ENCODE peak calls at places on chromosomes 1 and 21, in eight cellular contexts. I, K, V, Q, L, H, S and J are unnamed samples.

GRCh38 chr1:221987860-221988520 is 246.1 kb upstream of the DUSP10 start:
- DNase-seq in I (no peak), K (peak; percentile 90), V (no peak), Q (no peak), L (no peak), H (peak; percentile 62), S (no peak), J (peak; percentile 74)

GRCh38 chr21:25175938-25176337 is 431.3 kb downstream of the MRPL39 start:
- DNase-seq in I (no peak), K (no peak), V (no peak), Q (no peak), L (no peak), H (no peak), S (no peak), J (no peak)

GRCh38 chr1:234260578-234260977 is 112.7 kb upstream of the COA6 start:
- DNase-seq in I (no peak), K (peak; percentile 26), V (no peak), Q (no peak), L (no peak), H (no peak), S (no peak), J (no peak)

GRCh38 chr1:234618726-234619049 is 8.7 kb upstream of the IRF2BP2 start:
- DNase-seq in I (no peak), K (no peak), V (no peak), Q (no peak), L (no peak), H (no peak), S (no peak), J (no peak)

GRCh38 chr1:154306151-154306550 is 14.7 kb upstream of the AQP10 start:
- DNase-seq in I (no peak), K (peak; percentile 63), V (no peak), Q (no peak), L (no peak), H (peak; percentile 86), S (no peak), J (peak; percentile 29)

GRCh38 chr1:37989381-37989930 is 366 bp downstream of the SF3A3 start:
- DNase-seq in I (no peak), K (peak; percentile 32), V (peak; percentile 23), Q (no peak), L (no peak), H (no peak), S (no peak), J (no peak)

GRCh38 chr1:15406911-15407559 is 2.7 kb upstream of the EFHD2 start:
- DNase-seq in I (peak; percentile 76), K (peak; percentile 87), V (no peak), Q (no peak), L (no peak), H (peak; percentile 90), S (peak; percentile 64), J (peak; percentile 89)

GRCh38 chr1:21703318-21703963 is 34.3 kb upstream of the RAP1GAP start:
- DNase-seq in I (no peak), K (peak; percentile 85), V (no peak), Q (no peak), L (no peak), H (peak; percentile 87), S (no peak), J (peak; percentile 89)

GRCh38 chr1:13699510-13699909 is 478 bp upstream of the PRDM2 start:
- DNase-seq in I (no peak), K (peak; percentile 10), V (no peak), Q (no peak), L (no peak), H (no peak), S (no peak), J (no peak)

GRCh38 chr1:165831146-165831545 is 3.7 kb downstream of the UCK2 start:
- DNase-seq in I (no peak), K (no peak), V (no peak), Q (no peak), L (no peak), H (no peak), S (no peak), J (no peak)
- H3K4me3 ChIP-seq in I (no peak overlapping the region), K (no peak overlapping the region), V (no peak overlapping the region), Q (no peak overlapping the region), L (no peak overlapping the region), H (no peak overlapping the region), S (no peak overlapping the region), J (no peak overlapping the region)

GRCh38 chr1:54768093-54768492 is 3.8 kb upstream of the PARS2 start:
- DNase-seq in I (no peak), K (no peak), V (no peak), Q (no peak), L (no peak), H (no peak), S (no peak), J (peak; percentile 26)
- TF ChIP-seq CTCF in I (no peak), K (peak; percentile 11), V (no peak), Q (no peak), L (no peak), H (no peak), S (no peak), J (no peak)

GRCh38 chr1:247079141-247079874 is 697 bp upstream of the ZNF670 start:
- DNase-seq in I (no peak), K (no peak), V (no peak), Q (no peak), L (no peak), H (no peak), S (no peak), J (no peak)
- H3K4me3 ChIP-seq in I (peak overlapping the region; percentile 85), K (peak overlapping the region; percentile 83), V (peak overlapping the region; percentile 91), Q (no peak overlapping the region), L (peak overlapping the region; percentile 87), H (peak overlapping the region; percentile 90), S (no peak overlapping the region), J (peak overlapping the region; percentile 82)

DNA sequence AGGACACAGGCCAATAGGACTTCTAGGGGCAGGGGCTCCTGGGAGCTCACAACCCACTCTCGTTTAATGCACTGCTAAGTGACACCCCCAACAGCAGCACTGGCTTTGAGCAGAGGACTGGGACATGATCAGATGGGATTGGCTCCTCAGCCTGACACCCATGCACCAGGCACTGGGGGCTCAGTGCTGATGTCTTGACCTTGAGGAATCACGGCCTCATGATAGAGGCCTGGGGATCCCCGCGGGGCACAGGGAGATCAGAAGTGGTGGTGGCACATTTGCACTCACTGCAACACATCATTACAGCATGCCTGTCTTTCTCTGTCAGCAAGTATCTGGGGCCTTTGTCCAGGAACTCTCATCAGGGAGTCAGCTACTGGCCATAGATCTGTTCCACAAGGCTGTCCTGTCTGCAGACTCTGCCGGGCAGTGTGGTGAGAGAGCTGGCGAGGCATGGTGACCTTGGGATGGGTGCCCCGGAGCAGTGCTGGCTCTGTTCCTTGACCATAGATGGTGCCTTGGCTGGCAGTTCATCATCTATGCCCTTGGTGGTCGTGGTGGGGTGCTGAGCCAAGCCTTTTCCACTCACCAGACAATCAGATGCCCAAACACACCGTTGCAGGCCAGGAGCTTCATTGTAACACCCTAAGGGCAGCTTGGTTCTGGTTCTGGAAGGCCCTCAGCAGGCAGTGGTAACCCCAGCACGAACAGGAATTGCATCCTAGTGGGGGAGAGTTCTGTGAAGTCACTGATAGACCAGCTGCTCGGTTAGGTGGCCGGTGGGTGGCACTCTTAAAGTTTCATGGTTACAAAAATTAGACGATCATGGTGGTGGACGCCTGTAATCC is 22.2 kb upstream of the PARP1 start:
- DNase-seq in I (no peak), K (no peak), V (no peak), Q (no peak), L (peak; percentile 50), H (no peak), S (no peak), J (no peak)
- TF ChIP-seq CTCF in I (no peak), K (no peak), V (no peak), Q (no peak), L (no peak), H (no peak), S (no peak), J (no peak)

GRCh38 chr1:150928286-150928685 is 2.1 kb downstream of the SETDB1 start:
- DNase-seq in I (no peak), K (no peak), V (no peak), Q (no peak), L (no peak), H (peak; percentile 68), S (no peak), J (peak; percentile 22)

GRCh38 chr1:150926094-150926741 is at the start of gene SETDB1:
- DNase-seq in I (peak; percentile 94), K (peak; percentile 88), V (peak; percentile 93), Q (peak; percentile 93), L (peak; percentile 96), H (peak; percentile 95), S (peak; percentile 95), J (peak; percentile 97)

GRCh38 chr1:150925080-150925479 is 1.1 kb upstream of the SETDB1 start:
- DNase-seq in I (no peak), K (no peak), V (no peak), Q (no peak), L (no peak), H (no peak), S (no peak), J (no peak)

GRCh38 chr1:150931773-150932172 is 5.6 kb downstream of the SETDB1 start:
- DNase-seq in I (no peak), K (peak; percentile 5), V (no peak), Q (no peak), L (no peak), H (peak; percentile 7), S (no peak), J (peak; percentile 36)

DNA sequence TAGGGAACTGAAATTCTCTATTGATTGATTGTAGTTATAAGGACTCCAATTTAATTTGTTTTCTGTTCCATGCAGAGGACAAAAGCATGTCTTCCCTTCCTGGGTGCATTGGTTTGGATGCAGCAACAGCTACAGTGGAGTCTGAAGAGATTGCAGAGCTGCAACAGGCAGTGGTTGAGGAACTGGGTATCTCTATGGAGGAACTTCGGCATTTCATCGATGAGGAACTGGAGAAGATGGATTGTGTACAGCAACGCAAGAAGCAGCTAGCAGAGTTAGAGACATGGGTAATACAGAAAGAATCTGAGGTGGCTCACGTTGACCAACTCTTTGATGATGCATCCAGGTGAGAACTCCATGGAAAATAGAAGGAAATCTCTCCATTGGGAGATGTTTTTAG is 1.5 kb downstream of the SETDB1 start:
- DNase-seq in I (no peak), K (no peak), V (no peak), Q (no peak), L (no peak), H (no peak), S (no peak), J (no peak)
- H3K4me3 ChIP-seq in I (no peak overlapping the region), K (no peak overlapping the region), V (no peak overlapping the region), Q (no peak overlapping the region), L (no peak overlapping the region), H (no peak overlapping the region), S (no peak overlapping the region), J (no peak overlapping the region)